ENCODE peak calls at places on chromosome 14, in ten cellular contexts. One of them, this sample, is unnamed.

GRCh38 chr14:48398675-48399282 is 723.4 kb upstream of the MDGA2 start:
- ATAC-seq in T-helper 17 cell: no peak
- ATAC-seq in stimulated activated effector memory CD8-positive, alpha-beta T cell treated with anti-CD3 and anti-CD28 coated beads, Interleukin-12 subunit alpha, Interleukin-12 subunit beta, amount 100 ng/mL, for 72 hours: no peak
- ATAC-seq in effector memory CD8-positive, alpha-beta T cell: no peak
- ATAC-seq in activated CD8-positive, alpha-beta T cell treated with anti-CD3 and anti-CD28 coated beads for 36 hours: no peak
- ATAC-seq in central memory CD8-positive, alpha-beta T cell: no peak
- ATAC-seq in sciatic nerve: no peak
- ATAC-seq in GM23338: peak
- ATAC-seq in activated CD8-positive, alpha-beta memory T cell treated with anti-CD3 and anti-CD28 coated beads, Interleukin-2, amount 10 ng/mL, durations not matched to agents 7 days and 5 days: no peak
- ATAC-seq in pancreas: peak
- ATAC-seq in this sample: peak

GRCh38 chr14:93787465-93788306 is 599 bp downstream of the PRIMA1 start:
- ATAC-seq in T-helper 17 cell: no peak
- ATAC-seq in stimulated activated effector memory CD8-positive, alpha-beta T cell treated with anti-CD3 and anti-CD28 coated beads, Interleukin-12 subunit alpha, Interleukin-12 subunit beta, amount 100 ng/mL, for 72 hours: no peak
- ATAC-seq in effector memory CD8-positive, alpha-beta T cell: no peak
- ATAC-seq in activated CD8-positive, alpha-beta T cell treated with anti-CD3 and anti-CD28 coated beads for 36 hours: no peak
- ATAC-seq in central memory CD8-positive, alpha-beta T cell: no peak
- ATAC-seq in sciatic nerve: peak
- ATAC-seq in GM23338: peak
- ATAC-seq in activated CD8-positive, alpha-beta memory T cell treated with anti-CD3 and anti-CD28 coated beads, Interleukin-2, amount 10 ng/mL, durations not matched to agents 7 days and 5 days: no peak
- ATAC-seq in pancreas: no peak
- ATAC-seq in this sample: peak

GRCh38 chr14:94320243-94320642 is 2.9 kb downstream of the SERPINA6 start:
- ATAC-seq in T-helper 17 cell: peak
- ATAC-seq in stimulated activated effector memory CD8-positive, alpha-beta T cell treated with anti-CD3 and anti-CD28 coated beads, Interleukin-12 subunit alpha, Interleukin-12 subunit beta, amount 100 ng/mL, for 72 hours: peak
- ATAC-seq in effector memory CD8-positive, alpha-beta T cell: no peak
- ATAC-seq in activated CD8-positive, alpha-beta T cell treated with anti-CD3 and anti-CD28 coated beads for 36 hours: no peak
- ATAC-seq in central memory CD8-positive, alpha-beta T cell: no peak
- ATAC-seq in sciatic nerve: no peak
- ATAC-seq in GM23338: peak
- ATAC-seq in activated CD8-positive, alpha-beta memory T cell treated with anti-CD3 and anti-CD28 coated beads, Interleukin-2, amount 10 ng/mL, durations not matched to agents 7 days and 5 days: no peak
- ATAC-seq in pancreas: peak
- ATAC-seq in this sample: no peak

GRCh38 chr14:55288439-55288838 is 17.2 kb downstream of the FBXO34 start:
- ATAC-seq in T-helper 17 cell: no peak
- ATAC-seq in stimulated activated effector memory CD8-positive, alpha-beta T cell treated with anti-CD3 and anti-CD28 coated beads, Interleukin-12 subunit alpha, Interleukin-12 subunit beta, amount 100 ng/mL, for 72 hours: peak
- ATAC-seq in effector memory CD8-positive, alpha-beta T cell: no peak
- ATAC-seq in activated CD8-positive, alpha-beta T cell treated with anti-CD3 and anti-CD28 coated beads for 36 hours: no peak
- ATAC-seq in central memory CD8-positive, alpha-beta T cell: no peak
- ATAC-seq in sciatic nerve: no peak
- ATAC-seq in GM23338: no peak
- ATAC-seq in activated CD8-positive, alpha-beta memory T cell treated with anti-CD3 and anti-CD28 coated beads, Interleukin-2, amount 10 ng/mL, durations not matched to agents 7 days and 5 days: no peak
- ATAC-seq in pancreas: no peak
- ATAC-seq in this sample: no peak

GRCh38 chr14:35730871-35731270 is 78.2 kb downstream of the RALGAPA1 start:
- ATAC-seq in T-helper 17 cell: no peak
- ATAC-seq in stimulated activated effector memory CD8-positive, alpha-beta T cell treated with anti-CD3 and anti-CD28 coated beads, Interleukin-12 subunit alpha, Interleukin-12 subunit beta, amount 100 ng/mL, for 72 hours: no peak
- ATAC-seq in effector memory CD8-positive, alpha-beta T cell: no peak
- ATAC-seq in activated CD8-positive, alpha-beta T cell treated with anti-CD3 and anti-CD28 coated beads for 36 hours: no peak
- ATAC-seq in central memory CD8-positive, alpha-beta T cell: no peak
- ATAC-seq in sciatic nerve: no peak
- ATAC-seq in GM23338: no peak
- ATAC-seq in activated CD8-positive, alpha-beta memory T cell treated with anti-CD3 and anti-CD28 coated beads, Interleukin-2, amount 10 ng/mL, durations not matched to agents 7 days and 5 days: no peak
- ATAC-seq in pancreas: no peak
- ATAC-seq in this sample: no peak

GRCh38 chr14:106227793-106228192 is 701.4 kb downstream of the TMEM121 start:
- ATAC-seq in T-helper 17 cell: no peak
- ATAC-seq in stimulated activated effector memory CD8-positive, alpha-beta T cell treated with anti-CD3 and anti-CD28 coated beads, Interleukin-12 subunit alpha, Interleukin-12 subunit beta, amount 100 ng/mL, for 72 hours: no peak
- ATAC-seq in effector memory CD8-positive, alpha-beta T cell: no peak
- ATAC-seq in activated CD8-positive, alpha-beta T cell treated with anti-CD3 and anti-CD28 coated beads for 36 hours: no peak
- ATAC-seq in central memory CD8-positive, alpha-beta T cell: no peak
- ATAC-seq in sciatic nerve: no peak
- ATAC-seq in GM23338: no peak
- ATAC-seq in activated CD8-positive, alpha-beta memory T cell treated with anti-CD3 and anti-CD28 coated beads, Interleukin-2, amount 10 ng/mL, durations not matched to agents 7 days and 5 days: no peak
- ATAC-seq in pancreas: no peak
- ATAC-seq in this sample: no peak

GRCh38 chr14:94121485-94121884 is 7.9 kb downstream of the IFI27L2 start:
- ATAC-seq in T-helper 17 cell: no peak
- ATAC-seq in stimulated activated effector memory CD8-positive, alpha-beta T cell treated with anti-CD3 and anti-CD28 coated beads, Interleukin-12 subunit alpha, Interleukin-12 subunit beta, amount 100 ng/mL, for 72 hours: no peak
- ATAC-seq in effector memory CD8-positive, alpha-beta T cell: no peak
- ATAC-seq in activated CD8-positive, alpha-beta T cell treated with anti-CD3 and anti-CD28 coated beads for 36 hours: no peak
- ATAC-seq in central memory CD8-positive, alpha-beta T cell: no peak
- ATAC-seq in sciatic nerve: no peak
- ATAC-seq in GM23338: no peak
- ATAC-seq in activated CD8-positive, alpha-beta memory T cell treated with anti-CD3 and anti-CD28 coated beads, Interleukin-2, amount 10 ng/mL, durations not matched to agents 7 days and 5 days: no peak
- ATAC-seq in pancreas: no peak
- ATAC-seq in this sample: no peak

GRCh38 chr14:77258566-77258965 is 12.4 kb downstream of the NGB start:
- ATAC-seq in T-helper 17 cell: no peak
- ATAC-seq in stimulated activated effector memory CD8-positive, alpha-beta T cell treated with anti-CD3 and anti-CD28 coated beads, Interleukin-12 subunit alpha, Interleukin-12 subunit beta, amount 100 ng/mL, for 72 hours: no peak
- ATAC-seq in effector memory CD8-positive, alpha-beta T cell: no peak
- ATAC-seq in activated CD8-positive, alpha-beta T cell treated with anti-CD3 and anti-CD28 coated beads for 36 hours: no peak
- ATAC-seq in central memory CD8-positive, alpha-beta T cell: no peak
- ATAC-seq in sciatic nerve: no peak
- ATAC-seq in GM23338: no peak
- ATAC-seq in activated CD8-positive, alpha-beta memory T cell treated with anti-CD3 and anti-CD28 coated beads, Interleukin-2, amount 10 ng/mL, durations not matched to agents 7 days and 5 days: no peak
- ATAC-seq in pancreas: no peak
- ATAC-seq in this sample: no peak

GRCh38 chr14:64074961-64075619 is 219.1 kb downstream of the ESR2 start:
- ATAC-seq in T-helper 17 cell: no peak
- ATAC-seq in stimulated activated effector memory CD8-positive, alpha-beta T cell treated with anti-CD3 and anti-CD28 coated beads, Interleukin-12 subunit alpha, Interleukin-12 subunit beta, amount 100 ng/mL, for 72 hours: peak
- ATAC-seq in effector memory CD8-positive, alpha-beta T cell: no peak
- ATAC-seq in activated CD8-positive, alpha-beta T cell treated with anti-CD3 and anti-CD28 coated beads for 36 hours: no peak
- ATAC-seq in central memory CD8-positive, alpha-beta T cell: no peak
- ATAC-seq in sciatic nerve: no peak
- ATAC-seq in GM23338: no peak
- ATAC-seq in activated CD8-positive, alpha-beta memory T cell treated with anti-CD3 and anti-CD28 coated beads, Interleukin-2, amount 10 ng/mL, durations not matched to agents 7 days and 5 days: no peak
- ATAC-seq in pancreas: no peak
- ATAC-seq in this sample: no peak

GRCh38 chr14:104724981-104725771 is 1.1 kb downstream of the ADSS1 start:
- ATAC-seq in T-helper 17 cell: no peak
- ATAC-seq in stimulated activated effector memory CD8-positive, alpha-beta T cell treated with anti-CD3 and anti-CD28 coated beads, Interleukin-12 subunit alpha, Interleukin-12 subunit beta, amount 100 ng/mL, for 72 hours: no peak
- ATAC-seq in effector memory CD8-positive, alpha-beta T cell: no peak
- ATAC-seq in activated CD8-positive, alpha-beta T cell treated with anti-CD3 and anti-CD28 coated beads for 36 hours: no peak
- ATAC-seq in central memory CD8-positive, alpha-beta T cell: no peak
- ATAC-seq in sciatic nerve: peak
- ATAC-seq in GM23338: peak
- ATAC-seq in activated CD8-positive, alpha-beta memory T cell treated with anti-CD3 and anti-CD28 coated beads, Interleukin-2, amount 10 ng/mL, durations not matched to agents 7 days and 5 days: no peak
- ATAC-seq in pancreas: peak
- ATAC-seq in this sample: peak

GRCh38 chr14:71103662-71104484 is 196.6 kb downstream of the PCNX1 start:
- ATAC-seq in T-helper 17 cell: peak
- ATAC-seq in stimulated activated effector memory CD8-positive, alpha-beta T cell treated with anti-CD3 and anti-CD28 coated beads, Interleukin-12 subunit alpha, Interleukin-12 subunit beta, amount 100 ng/mL, for 72 hours: peak
- ATAC-seq in effector memory CD8-positive, alpha-beta T cell: peak
- ATAC-seq in activated CD8-positive, alpha-beta T cell treated with anti-CD3 and anti-CD28 coated beads for 36 hours: peak
- ATAC-seq in central memory CD8-positive, alpha-beta T cell: no peak
- ATAC-seq in sciatic nerve: peak
- ATAC-seq in GM23338: no peak
- ATAC-seq in activated CD8-positive, alpha-beta memory T cell treated with anti-CD3 and anti-CD28 coated beads, Interleukin-2, amount 10 ng/mL, durations not matched to agents 7 days and 5 days: no peak
- ATAC-seq in pancreas: peak
- ATAC-seq in this sample: peak

GRCh38 chr14:77026166-77026929 is 2.2 kb downstream of the IRF2BPL start:
- ATAC-seq in T-helper 17 cell: no peak
- ATAC-seq in stimulated activated effector memory CD8-positive, alpha-beta T cell treated with anti-CD3 and anti-CD28 coated beads, Interleukin-12 subunit alpha, Interleukin-12 subunit beta, amount 100 ng/mL, for 72 hours: no peak
- ATAC-seq in effector memory CD8-positive, alpha-beta T cell: no peak
- ATAC-seq in activated CD8-positive, alpha-beta T cell treated with anti-CD3 and anti-CD28 coated beads for 36 hours: no peak
- ATAC-seq in central memory CD8-positive, alpha-beta T cell: no peak
- ATAC-seq in sciatic nerve: no peak
- ATAC-seq in GM23338: peak
- ATAC-seq in activated CD8-positive, alpha-beta memory T cell treated with anti-CD3 and anti-CD28 coated beads, Interleukin-2, amount 10 ng/mL, durations not matched to agents 7 days and 5 days: no peak
- ATAC-seq in pancreas: peak
- ATAC-seq in this sample: no peak

GRCh38 chr14:39563361-39563760 is 131.1 kb upstream of the FBXO33 start:
- ATAC-seq in T-helper 17 cell: no peak
- ATAC-seq in stimulated activated effector memory CD8-positive, alpha-beta T cell treated with anti-CD3 and anti-CD28 coated beads, Interleukin-12 subunit alpha, Interleukin-12 subunit beta, amount 100 ng/mL, for 72 hours: no peak
- ATAC-seq in effector memory CD8-positive, alpha-beta T cell: no peak
- ATAC-seq in activated CD8-positive, alpha-beta T cell treated with anti-CD3 and anti-CD28 coated beads for 36 hours: no peak
- ATAC-seq in central memory CD8-positive, alpha-beta T cell: no peak
- ATAC-seq in sciatic nerve: no peak
- ATAC-seq in GM23338: no peak
- ATAC-seq in activated CD8-positive, alpha-beta memory T cell treated with anti-CD3 and anti-CD28 coated beads, Interleukin-2, amount 10 ng/mL, durations not matched to agents 7 days and 5 days: no peak
- ATAC-seq in pancreas: no peak
- ATAC-seq in this sample: no peak

GRCh38 chr14:21714318-21714929 is 40.8 kb upstream of the OR4E1 start:
- ATAC-seq in T-helper 17 cell: peak
- ATAC-seq in stimulated activated effector memory CD8-positive, alpha-beta T cell treated with anti-CD3 and anti-CD28 coated beads, Interleukin-12 subunit alpha, Interleukin-12 subunit beta, amount 100 ng/mL, for 72 hours: no peak
- ATAC-seq in effector memory CD8-positive, alpha-beta T cell: peak
- ATAC-seq in activated CD8-positive, alpha-beta T cell treated with anti-CD3 and anti-CD28 coated beads for 36 hours: peak
- ATAC-seq in central memory CD8-positive, alpha-beta T cell: no peak
- ATAC-seq in sciatic nerve: no peak
- ATAC-seq in GM23338: no peak
- ATAC-seq in activated CD8-positive, alpha-beta memory T cell treated with anti-CD3 and anti-CD28 coated beads, Interleukin-2, amount 10 ng/mL, durations not matched to agents 7 days and 5 days: peak
- ATAC-seq in pancreas: no peak
- ATAC-seq in this sample: no peak

GRCh38 chr14:37678916-37679315 is 83.5 kb downstream of the TTC6 start:
- ATAC-seq in T-helper 17 cell: no peak
- ATAC-seq in stimulated activated effector memory CD8-positive, alpha-beta T cell treated with anti-CD3 and anti-CD28 coated beads, Interleukin-12 subunit alpha, Interleukin-12 subunit beta, amount 100 ng/mL, for 72 hours: no peak
- ATAC-seq in effector memory CD8-positive, alpha-beta T cell: no peak
- ATAC-seq in activated CD8-positive, alpha-beta T cell treated with anti-CD3 and anti-CD28 coated beads for 36 hours: no peak
- ATAC-seq in central memory CD8-positive, alpha-beta T cell: no peak
- ATAC-seq in sciatic nerve: no peak
- ATAC-seq in GM23338: no peak
- ATAC-seq in activated CD8-positive, alpha-beta memory T cell treated with anti-CD3 and anti-CD28 coated beads, Interleukin-2, amount 10 ng/mL, durations not matched to agents 7 days and 5 days: no peak
- ATAC-seq in pancreas: no peak
- ATAC-seq in this sample: no peak

GRCh38 chr14:88463318-88463717 is 77.9 kb downstream of the SPATA7 start:
- ATAC-seq in T-helper 17 cell: no peak
- ATAC-seq in stimulated activated effector memory CD8-positive, alpha-beta T cell treated with anti-CD3 and anti-CD28 coated beads, Interleukin-12 subunit alpha, Interleukin-12 subunit beta, amount 100 ng/mL, for 72 hours: no peak
- ATAC-seq in effector memory CD8-positive, alpha-beta T cell: no peak
- ATAC-seq in activated CD8-positive, alpha-beta T cell treated with anti-CD3 and anti-CD28 coated beads for 36 hours: peak
- ATAC-seq in central memory CD8-positive, alpha-beta T cell: no peak
- ATAC-seq in sciatic nerve: no peak
- ATAC-seq in GM23338: peak
- ATAC-seq in activated CD8-positive, alpha-beta memory T cell treated with anti-CD3 and anti-CD28 coated beads, Interleukin-2, amount 10 ng/mL, durations not matched to agents 7 days and 5 days: no peak
- ATAC-seq in pancreas: peak
- ATAC-seq in this sample: peak

GRCh38 chr14:99183716-99184115 is 88.3 kb downstream of the BCL11B start:
- ATAC-seq in T-helper 17 cell: no peak
- ATAC-seq in stimulated activated effector memory CD8-positive, alpha-beta T cell treated with anti-CD3 and anti-CD28 coated beads, Interleukin-12 subunit alpha, Interleukin-12 subunit beta, amount 100 ng/mL, for 72 hours: no peak
- ATAC-seq in effector memory CD8-positive, alpha-beta T cell: no peak
- ATAC-seq in activated CD8-positive, alpha-beta T cell treated with anti-CD3 and anti-CD28 coated beads for 36 hours: no peak
- ATAC-seq in central memory CD8-positive, alpha-beta T cell: no peak
- ATAC-seq in sciatic nerve: no peak
- ATAC-seq in GM23338: no peak
- ATAC-seq in activated CD8-positive, alpha-beta memory T cell treated with anti-CD3 and anti-CD28 coated beads, Interleukin-2, amount 10 ng/mL, durations not matched to agents 7 days and 5 days: no peak
- ATAC-seq in pancreas: no peak
- ATAC-seq in this sample: no peak

GRCh38 chr14:73248294-73248868 is 11.1 kb downstream of the PAPLN start:
- ATAC-seq in T-helper 17 cell: no peak
- ATAC-seq in stimulated activated effector memory CD8-positive, alpha-beta T cell treated with anti-CD3 and anti-CD28 coated beads, Interleukin-12 subunit alpha, Interleukin-12 subunit beta, amount 100 ng/mL, for 72 hours: peak
- ATAC-seq in effector memory CD8-positive, alpha-beta T cell: no peak
- ATAC-seq in activated CD8-positive, alpha-beta T cell treated with anti-CD3 and anti-CD28 coated beads for 36 hours: no peak
- ATAC-seq in central memory CD8-positive, alpha-beta T cell: no peak
- ATAC-seq in sciatic nerve: no peak
- ATAC-seq in GM23338: no peak
- ATAC-seq in activated CD8-positive, alpha-beta memory T cell treated with anti-CD3 and anti-CD28 coated beads, Interleukin-2, amount 10 ng/mL, durations not matched to agents 7 days and 5 days: peak
- ATAC-seq in pancreas: no peak
- ATAC-seq in this sample: no peak

This sample was measured in SK-N-SH treated with all-trans-retinoic acid at 6 μM for 48 hours.